ENCODE peak calls at places on chromosomes 16 and 17, in nine cellular contexts. M is stomach, E is AG08395, W is caudate nucleus, Y is GM20000, V is astrocyte of the spinal cord, C is left kidney, P is endothelial cell, U is GM04503. L is an unnamed sample.

GRCh38 chr17:37671813-37672544 is 28.7 kb upstream of the DDX52 start:
- DNase-seq in M (no peak), E (peak), W (no peak), Y (no peak), V (peak), C (no peak), P (no peak), U (peak), L (no peak)

GRCh38 chr16:89037261-89038152 is 56.1 kb upstream of the ACSF3 start:
- DNase-seq in M (no peak), E (peak), W (no peak), Y (no peak), V (peak), C (peak), P (peak), U (no peak), L (no peak)

GRCh38 chr17:39219647-39220154 is 6.0 kb downstream of the STAC2 start:
- DNase-seq in M (no peak), E (no peak), W (peak), Y (no peak), V (no peak), C (no peak), P (no peak), U (no peak), L (no peak)

GRCh38 chr17:77599699-77600098 is 358.8 kb upstream of the TNRC6C start:
- DNase-seq in M (no peak), E (no peak), W (no peak), Y (no peak), V (no peak), C (no peak), P (no peak), U (no peak), L (no peak)

GRCh38 chr17:81427446-81428120 is 32.3 kb downstream of the BAHCC1 start:
- DNase-seq in M (peak), E (no peak), W (peak), Y (no peak), V (no peak), C (no peak), P (no peak), U (no peak), L (peak)

GRCh38 chr17:14699569-14700190 is 398.8 kb downstream of the HS3ST3B1 start:
- DNase-seq in M (no peak), E (no peak), W (no peak), Y (no peak), V (no peak), C (peak), P (no peak), U (no peak), L (no peak)

GRCh38 chr17:17379197-17379991 is 76.2 kb downstream of the NT5M start:
- DNase-seq in M (no peak), E (no peak), W (no peak), Y (no peak), V (no peak), C (no peak), P (no peak), U (no peak), L (no peak)

GRCh38 chr17:69173118-69173517 is 31.4 kb upstream of the ABCA6 start:
- DNase-seq in M (no peak), E (no peak), W (no peak), Y (no peak), V (no peak), C (no peak), P (no peak), U (no peak), L (no peak)

GRCh38 chr17:8384801-8385335 is 1.9 kb upstream of the RPL26 start:
- DNase-seq in M (no peak), E (peak), W (no peak), Y (no peak), V (peak), C (peak), P (peak), U (peak), L (no peak)

GRCh38 chr16:49857423-49858181 is 1.7 kb upstream of the ZNF423 start:
- DNase-seq in M (peak), E (peak), W (no peak), Y (peak), V (peak), C (peak), P (peak), U (no peak), L (peak)

GRCh38 chr17:28509784-28510183 is 3.6 kb downstream of the FOXN1 start:
- DNase-seq in M (no peak), E (no peak), W (no peak), Y (no peak), V (no peak), C (no peak), P (no peak), U (no peak), L (no peak)

GRCh38 chr16:28821874-28822519 is 802 bp upstream of the ATXN2L start:
- DNase-seq in M (no peak), E (no peak), W (no peak), Y (peak), V (no peak), C (peak), P (no peak), U (no peak), L (no peak)

GRCh38 chr16:69406780-69407331 is 17.6 kb upstream of the CYB5B start:
- DNase-seq in M (no peak), E (no peak), W (no peak), Y (no peak), V (no peak), C (no peak), P (no peak), U (no peak), L (no peak)